ENCODE peak calls at places on chromosomes 6 and 20, in five cellular contexts. One of them, this sample, is unnamed.

GRCh38 chr6:160991411-160992322 is at the start of gene MAP3K4:
- DNase-seq in cardiac muscle cell: peak
- DNase-seq in cardiac fibroblast: peak
- DNase-seq in NCI-H2171 treated with DMSO at 0.1 percent for 48 hours: peak
- DNase-seq in stimulated activated CD8-positive, alpha-beta memory T cell treated with anti-CD3 and anti-CD28 coated beads, Interleukin-7, amount 100 ng/mL, for 48 hours: peak
- DNase-seq in this sample: peak

GRCh38 chr6:118683881-118684872 is 32.8 kb upstream of the CEP85L start:
- DNase-seq in cardiac fibroblast: no peak
- DNase-seq in NCI-H2171 treated with DMSO at 0.1 percent for 48 hours: no peak
- DNase-seq in cardiac muscle cell: no peak
- DNase-seq in stimulated activated CD8-positive, alpha-beta memory T cell treated with anti-CD3 and anti-CD28 coated beads, Interleukin-7, amount 100 ng/mL, for 48 hours: no peak
- DNase-seq in this sample: no peak

GRCh38 chr6:96917098-96917497 is 7.4 kb upstream of the KLHL32 start:
- DNase-seq in NCI-H2171 treated with DMSO at 0.1 percent for 48 hours: no peak
- DNase-seq in cardiac fibroblast: no peak
- DNase-seq in stimulated activated CD8-positive, alpha-beta memory T cell treated with anti-CD3 and anti-CD28 coated beads, Interleukin-7, amount 100 ng/mL, for 48 hours: no peak
- DNase-seq in cardiac muscle cell: no peak
- DNase-seq in this sample: no peak

GRCh38 chr20:57434390-57434700 is 43.1 kb downstream of the RBM38 start:
- DNase-seq in cardiac muscle cell: no peak
- DNase-seq in NCI-H2171 treated with DMSO at 0.1 percent for 48 hours: no peak
- DNase-seq in cardiac fibroblast: no peak
- DNase-seq in stimulated activated CD8-positive, alpha-beta memory T cell treated with anti-CD3 and anti-CD28 coated beads, Interleukin-7, amount 100 ng/mL, for 48 hours: no peak
- DNase-seq in this sample: no peak

GRCh38 chr6:4668271-4669179 is 107.7 kb upstream of the CDYL start:
- DNase-seq in stimulated activated CD8-positive, alpha-beta memory T cell treated with anti-CD3 and anti-CD28 coated beads, Interleukin-7, amount 100 ng/mL, for 48 hours: no peak
- DNase-seq in cardiac fibroblast: no peak
- DNase-seq in cardiac muscle cell: no peak
- DNase-seq in NCI-H2171 treated with DMSO at 0.1 percent for 48 hours: no peak
- DNase-seq in this sample: peak

GRCh38 chr6:107695061-107695715 is 128.9 kb downstream of the SCML4 start:
- DNase-seq in cardiac fibroblast: no peak
- DNase-seq in cardiac muscle cell: no peak
- DNase-seq in NCI-H2171 treated with DMSO at 0.1 percent for 48 hours: no peak
- DNase-seq in stimulated activated CD8-positive, alpha-beta memory T cell treated with anti-CD3 and anti-CD28 coated beads, Interleukin-7, amount 100 ng/mL, for 48 hours: no peak
- DNase-seq in this sample: peak

GRCh38 chr6:11202513-11203305 is 29.8 kb downstream of the NEDD9 start:
- DNase-seq in NCI-H2171 treated with DMSO at 0.1 percent for 48 hours: no peak
- DNase-seq in cardiac fibroblast: no peak
- DNase-seq in stimulated activated CD8-positive, alpha-beta memory T cell treated with anti-CD3 and anti-CD28 coated beads, Interleukin-7, amount 100 ng/mL, for 48 hours: no peak
- DNase-seq in cardiac muscle cell: no peak
- DNase-seq in this sample: peak

GRCh38 chr20:49750611-49751396 is 37.1 kb upstream of the B4GALT5 start:
- DNase-seq in NCI-H2171 treated with DMSO at 0.1 percent for 48 hours: no peak
- DNase-seq in cardiac muscle cell: no peak
- DNase-seq in stimulated activated CD8-positive, alpha-beta memory T cell treated with anti-CD3 and anti-CD28 coated beads, Interleukin-7, amount 100 ng/mL, for 48 hours: no peak
- DNase-seq in cardiac fibroblast: no peak
- DNase-seq in this sample: no peak

GRCh38 chr20:17680128-17680835 is 1.8 kb downstream of the RRBP1 start:
- DNase-seq in stimulated activated CD8-positive, alpha-beta memory T cell treated with anti-CD3 and anti-CD28 coated beads, Interleukin-7, amount 100 ng/mL, for 48 hours: no peak
- DNase-seq in NCI-H2171 treated with DMSO at 0.1 percent for 48 hours: peak
- DNase-seq in cardiac fibroblast: peak
- DNase-seq in cardiac muscle cell: peak
- DNase-seq in this sample: peak

GRCh38 chr6:45791600-45792168 is 224.0 kb downstream of the CLIC5 start:
- DNase-seq in cardiac fibroblast: peak
- DNase-seq in stimulated activated CD8-positive, alpha-beta memory T cell treated with anti-CD3 and anti-CD28 coated beads, Interleukin-7, amount 100 ng/mL, for 48 hours: no peak
- DNase-seq in NCI-H2171 treated with DMSO at 0.1 percent for 48 hours: no peak
- DNase-seq in cardiac muscle cell: no peak
- DNase-seq in this sample: peak

GRCh38 chr6:169725270-169726048 is 1.2 kb upstream of the PHF10 start:
- DNase-seq in stimulated activated CD8-positive, alpha-beta memory T cell treated with anti-CD3 and anti-CD28 coated beads, Interleukin-7, amount 100 ng/mL, for 48 hours: no peak
- DNase-seq in cardiac fibroblast: peak
- DNase-seq in cardiac muscle cell: peak
- DNase-seq in NCI-H2171 treated with DMSO at 0.1 percent for 48 hours: no peak
- DNase-seq in this sample: peak

GRCh38 chr20:38139156-38139912 is 25.7 kb downstream of the TGM2 start:
- DNase-seq in cardiac muscle cell: no peak
- DNase-seq in stimulated activated CD8-positive, alpha-beta memory T cell treated with anti-CD3 and anti-CD28 coated beads, Interleukin-7, amount 100 ng/mL, for 48 hours: no peak
- DNase-seq in cardiac fibroblast: no peak
- DNase-seq in NCI-H2171 treated with DMSO at 0.1 percent for 48 hours: no peak
- DNase-seq in this sample: no peak

GRCh38 chr6:145327497-145328055 is 407.7 kb downstream of the EPM2A start:
- DNase-seq in cardiac muscle cell: no peak
- DNase-seq in stimulated activated CD8-positive, alpha-beta memory T cell treated with anti-CD3 and anti-CD28 coated beads, Interleukin-7, amount 100 ng/mL, for 48 hours: no peak
- DNase-seq in cardiac fibroblast: no peak
- DNase-seq in NCI-H2171 treated with DMSO at 0.1 percent for 48 hours: no peak
- DNase-seq in this sample: no peak

GRCh38 chr6:34772940-34773339 is 15.6 kb downstream of the SNRPC start:
- DNase-seq in NCI-H2171 treated with DMSO at 0.1 percent for 48 hours: no peak
- DNase-seq in cardiac fibroblast: no peak
- DNase-seq in stimulated activated CD8-positive, alpha-beta memory T cell treated with anti-CD3 and anti-CD28 coated beads, Interleukin-7, amount 100 ng/mL, for 48 hours: no peak
- DNase-seq in cardiac muscle cell: no peak
- DNase-seq in this sample: no peak

GRCh38 chr6:108194503-108194902 is 28.7 kb downstream of the NR2E1 start:
- DNase-seq in stimulated activated CD8-positive, alpha-beta memory T cell treated with anti-CD3 and anti-CD28 coated beads, Interleukin-7, amount 100 ng/mL, for 48 hours: no peak
- DNase-seq in NCI-H2171 treated with DMSO at 0.1 percent for 48 hours: no peak
- DNase-seq in cardiac fibroblast: no peak
- DNase-seq in cardiac muscle cell: no peak
- DNase-seq in this sample: no peak

GRCh38 chr6:3603443-3604130 is 146.7 kb upstream of the SLC22A23 start:
- DNase-seq in stimulated activated CD8-positive, alpha-beta memory T cell treated with anti-CD3 and anti-CD28 coated beads, Interleukin-7, amount 100 ng/mL, for 48 hours: no peak
- DNase-seq in cardiac muscle cell: peak
- DNase-seq in cardiac fibroblast: peak
- DNase-seq in NCI-H2171 treated with DMSO at 0.1 percent for 48 hours: peak
- DNase-seq in this sample: no peak

GRCh38 chr6:113642714-113643442 is 214.3 kb upstream of the MARCKS start:
- DNase-seq in stimulated activated CD8-positive, alpha-beta memory T cell treated with anti-CD3 and anti-CD28 coated beads, Interleukin-7, amount 100 ng/mL, for 48 hours: no peak
- DNase-seq in NCI-H2171 treated with DMSO at 0.1 percent for 48 hours: peak
- DNase-seq in cardiac muscle cell: peak
- DNase-seq in cardiac fibroblast: no peak
- DNase-seq in this sample: peak

GRCh38 chr6:117591405-117591804 is 10.9 kb downstream of the GOPC start:
- DNase-seq in cardiac fibroblast: no peak
- DNase-seq in stimulated activated CD8-positive, alpha-beta memory T cell treated with anti-CD3 and anti-CD28 coated beads, Interleukin-7, amount 100 ng/mL, for 48 hours: no peak
- DNase-seq in NCI-H2171 treated with DMSO at 0.1 percent for 48 hours: no peak
- DNase-seq in cardiac muscle cell: no peak
- DNase-seq in this sample: peak

GRCh38 chr6:158642097-158642601 is 2.4 kb downstream of the DYNLT1 start:
- DNase-seq in NCI-H2171 treated with DMSO at 0.1 percent for 48 hours: no peak
- DNase-seq in stimulated activated CD8-positive, alpha-beta memory T cell treated with anti-CD3 and anti-CD28 coated beads, Interleukin-7, amount 100 ng/mL, for 48 hours: no peak
- DNase-seq in cardiac fibroblast: peak
- DNase-seq in cardiac muscle cell: no peak
- DNase-seq in this sample: peak

GRCh38 chr20:24442909-24443308 is 26.5 kb upstream of the SYNDIG1 start:
- DNase-seq in cardiac fibroblast: no peak
- DNase-seq in cardiac muscle cell: no peak
- DNase-seq in NCI-H2171 treated with DMSO at 0.1 percent for 48 hours: no peak
- DNase-seq in stimulated activated CD8-positive, alpha-beta memory T cell treated with anti-CD3 and anti-CD28 coated beads, Interleukin-7, amount 100 ng/mL, for 48 hours: no peak
- DNase-seq in this sample: no peak

GRCh38 chr6:112827793-112828192 is 480.7 kb downstream of the RFPL4B start:
- DNase-seq in stimulated activated CD8-positive, alpha-beta memory T cell treated with anti-CD3 and anti-CD28 coated beads, Interleukin-7, amount 100 ng/mL, for 48 hours: no peak
- DNase-seq in cardiac fibroblast: no peak
- DNase-seq in NCI-H2171 treated with DMSO at 0.1 percent for 48 hours: no peak
- DNase-seq in cardiac muscle cell: no peak
- DNase-seq in this sample: no peak

GRCh38 chr6:29748391-29749352 is 25.4 kb downstream of the HLA-F start:
- DNase-seq in cardiac muscle cell: peak
- DNase-seq in stimulated activated CD8-positive, alpha-beta memory T cell treated with anti-CD3 and anti-CD28 coated beads, Interleukin-7, amount 100 ng/mL, for 48 hours: peak
- DNase-seq in cardiac fibroblast: peak
- DNase-seq in NCI-H2171 treated with DMSO at 0.1 percent for 48 hours: peak
- DNase-seq in this sample: peak

GRCh38 chr6:153503810-153504209 is 372.7 kb upstream of the RGS17 start:
- DNase-seq in cardiac fibroblast: no peak
- DNase-seq in NCI-H2171 treated with DMSO at 0.1 percent for 48 hours: no peak
- DNase-seq in stimulated activated CD8-positive, alpha-beta memory T cell treated with anti-CD3 and anti-CD28 coated beads, Interleukin-7, amount 100 ng/mL, for 48 hours: no peak
- DNase-seq in cardiac muscle cell: peak
- DNase-seq in this sample: no peak

GRCh38 chr6:83371428-83371827 is 59.4 kb downstream of the ME1 start:
- DNase-seq in NCI-H2171 treated with DMSO at 0.1 percent for 48 hours: no peak
- DNase-seq in cardiac muscle cell: no peak
- DNase-seq in stimulated activated CD8-positive, alpha-beta memory T cell treated with anti-CD3 and anti-CD28 coated beads, Interleukin-7, amount 100 ng/mL, for 48 hours: no peak
- DNase-seq in cardiac fibroblast: peak
- DNase-seq in this sample: peak

GRCh38 chr6:41208439-41209106 is 7.6 kb upstream of the TREML2 start:
- DNase-seq in NCI-H2171 treated with DMSO at 0.1 percent for 48 hours: no peak
- DNase-seq in cardiac fibroblast: no peak
- DNase-seq in stimulated activated CD8-positive, alpha-beta memory T cell treated with anti-CD3 and anti-CD28 coated beads, Interleukin-7, amount 100 ng/mL, for 48 hours: no peak
- DNase-seq in cardiac muscle cell: no peak
- DNase-seq in this sample: no peak

GRCh38 chr20:38357653-38358207 is 11.4 kb downstream of the LBP start:
- DNase-seq in cardiac fibroblast: no peak
- DNase-seq in NCI-H2171 treated with DMSO at 0.1 percent for 48 hours: no peak
- DNase-seq in cardiac muscle cell: no peak
- DNase-seq in stimulated activated CD8-positive, alpha-beta memory T cell treated with anti-CD3 and anti-CD28 coated beads, Interleukin-7, amount 100 ng/mL, for 48 hours: no peak
- DNase-seq in this sample: peak